ENCODE peak calls at places on chromosomes 4 and X, in four cellular contexts. One of them, this sample, is unnamed. For H3K9me3, the result is how much of the 10 kb centered on the place peaks cover.

GRCh38 chr4:153973942-153974341 is 185.1 kb upstream of the SFRP2 start:
- DNase-seq in effector memory CD4-positive, alpha-beta T cell: no peak
- DNase-seq in aorta: no peak
- DNase-seq in PC-3: no peak
- DNase-seq in this sample: no peak

GRCh38 chr4:65599335-65599734 is 71.0 kb downstream of the EPHA5 start:
- DNase-seq in effector memory CD4-positive, alpha-beta T cell: no peak
- DNase-seq in aorta: no peak
- DNase-seq in PC-3: peak
- DNase-seq in this sample: no peak

GRCh38 chrX:47804315-47804714 is 32.4 kb upstream of the ZNF81 start:
- DNase-seq in effector memory CD4-positive, alpha-beta T cell: no peak
- DNase-seq in aorta: no peak
- DNase-seq in PC-3: no peak
- DNase-seq in this sample: peak

GRCh38 chr4:150664935-150665334 is 83.0 kb downstream of the MAB21L2 start:
- DNase-seq in effector memory CD4-positive, alpha-beta T cell: no peak
- DNase-seq in aorta: no peak
- DNase-seq in PC-3: peak
- DNase-seq in this sample: no peak

GRCh38 chrX:45851434-45851991 is 650.8 kb upstream of the DIPK2B start:
- DNase-seq in effector memory CD4-positive, alpha-beta T cell: peak
- DNase-seq in aorta: peak
- DNase-seq in PC-3: peak
- DNase-seq in this sample: peak

GRCh38 chr4:124708517-124709300 is 3.8 kb downstream of the ANKRD50 start:
- DNase-seq in effector memory CD4-positive, alpha-beta T cell: no peak
- DNase-seq in aorta: peak
- DNase-seq in PC-3: no peak
- DNase-seq in this sample: peak

GRCh38 chrX:113384628-113385027 is 544.0 kb upstream of the AMOT start:
- DNase-seq in effector memory CD4-positive, alpha-beta T cell: no peak
- DNase-seq in aorta: peak
- DNase-seq in PC-3: peak
- DNase-seq in this sample: peak

GRCh38 chr4:101284546-101284945 is 62.8 kb downstream of the PPP3CA start:
- DNase-seq in effector memory CD4-positive, alpha-beta T cell: no peak
- DNase-seq in aorta: no peak
- DNase-seq in PC-3: peak
- DNase-seq in this sample: no peak

GRCh38 chr4:39936565-39937418 is 40.9 kb downstream of the PDS5A start:
- DNase-seq in effector memory CD4-positive, alpha-beta T cell: no peak
- DNase-seq in aorta: no peak
- DNase-seq in PC-3: no peak
- DNase-seq in this sample: peak

GRCh38 chr4:130359537-130359936 is 1263.6 kb downstream of the C4orf33 start:
- DNase-seq in effector memory CD4-positive, alpha-beta T cell: no peak
- DNase-seq in aorta: no peak
- DNase-seq in PC-3: peak
- DNase-seq in this sample: no peak

GRCh38 chr4:166957451-166957850 is 276.8 kb downstream of the SPOCK3 start:
- DNase-seq in effector memory CD4-positive, alpha-beta T cell: no peak
- DNase-seq in aorta: no peak
- DNase-seq in PC-3: peak
- DNase-seq in this sample: no peak

GRCh38 chr4:155419266-155419665 is 42.5 kb upstream of the MAP9 start:
- DNase-seq in effector memory CD4-positive, alpha-beta T cell: no peak
- DNase-seq in aorta: no peak
- DNase-seq in PC-3: peak
- DNase-seq in this sample: no peak

GRCh38 chrX:74797338-74797887 is 127.8 kb downstream of the NEXMIF start:
- DNase-seq in effector memory CD4-positive, alpha-beta T cell: no peak
- DNase-seq in aorta: no peak
- DNase-seq in PC-3: no peak
- DNase-seq in this sample: no peak

GRCh38 chrX:29728639-29729038 is 486.7 kb upstream of the MAGEB2 start:
- DNase-seq in effector memory CD4-positive, alpha-beta T cell: no peak
- DNase-seq in aorta: no peak
- DNase-seq in PC-3: no peak
- DNase-seq in this sample: peak

GRCh38 chrX:69034451-69034850 is 130.8 kb downstream of the PJA1 start:
- DNase-seq in effector memory CD4-positive, alpha-beta T cell: no peak
- DNase-seq in aorta: no peak
- DNase-seq in PC-3: no peak
- DNase-seq in this sample: no peak

GRCh38 chr4:176238157-176238608 is 30.8 kb downstream of the ASB5 start:
- DNase-seq in effector memory CD4-positive, alpha-beta T cell: no peak
- DNase-seq in aorta: no peak
- DNase-seq in PC-3: no peak
- DNase-seq in this sample: peak

GRCh38 chrX:68692651-68693050 is 45.2 kb downstream of the STARD8 start:
- DNase-seq in effector memory CD4-positive, alpha-beta T cell: no peak
- DNase-seq in aorta: no peak
- DNase-seq in PC-3: peak
- DNase-seq in this sample: peak

GRCh38 chr4:185209031-185209851 is at the start of gene SNX25:
- DNase-seq in effector memory CD4-positive, alpha-beta T cell: peak
- DNase-seq in aorta: peak
- DNase-seq in PC-3: peak
- DNase-seq in this sample: peak

GRCh38 chr4:56681158-56681848 is at the start of gene HOPX:
- DNase-seq in effector memory CD4-positive, alpha-beta T cell: no peak
- DNase-seq in aorta: no peak
- DNase-seq in PC-3: peak
- DNase-seq in this sample: no peak

GRCh38 chr4:30402276-30402675 is 317.9 kb upstream of the PCDH7 start:
- DNase-seq in effector memory CD4-positive, alpha-beta T cell: no peak
- DNase-seq in aorta: no peak
- DNase-seq in PC-3: no peak
- DNase-seq in this sample: no peak

GRCh38 chr4:147830987-147831386 is 99.1 kb downstream of the ARHGAP10 start:
- DNase-seq in effector memory CD4-positive, alpha-beta T cell: no peak
- DNase-seq in aorta: no peak
- DNase-seq in PC-3: peak
- DNase-seq in this sample: no peak

GRCh38 chr4:83921124-83921523 is 385.2 kb downstream of the GPAT3 start:
- DNase-seq in effector memory CD4-positive, alpha-beta T cell: no peak
- DNase-seq in aorta: no peak
- DNase-seq in PC-3: no peak
- DNase-seq in this sample: no peak

GRCh38 chrX:133188631-133189030 is 29.5 kb downstream of the TFDP3 start:
- DNase-seq in effector memory CD4-positive, alpha-beta T cell: no peak
- DNase-seq in aorta: no peak
- DNase-seq in PC-3: no peak
- DNase-seq in this sample: no peak

GRCh38 chrX:30881390-30881789 is 7.7 kb downstream of the TAB3 start:
- DNase-seq in effector memory CD4-positive, alpha-beta T cell: no peak
- DNase-seq in aorta: no peak
- DNase-seq in PC-3: no peak
- DNase-seq in this sample: no peak

GRCh38 chrX:112266136-112266535 is 183.6 kb upstream of the TRPC5 start:
- DNase-seq in effector memory CD4-positive, alpha-beta T cell: no peak
- DNase-seq in aorta: no peak
- DNase-seq in PC-3: no peak
- DNase-seq in this sample: no peak

GRCh38 chr4:85005865-85006377 is 39.4 kb upstream of the WDFY3 start:
- DNase-seq in effector memory CD4-positive, alpha-beta T cell: no peak
- DNase-seq in aorta: no peak
- DNase-seq in PC-3: peak
- DNase-seq in this sample: peak

GRCh38 chr4:4663028-4663427 is 121.2 kb upstream of the STX18 start:
- DNase-seq in effector memory CD4-positive, alpha-beta T cell: no peak
- DNase-seq in aorta: no peak
- DNase-seq in PC-3: peak
- DNase-seq in this sample: peak

GRCh38 chrX:10484683-10485247 is 135.6 kb downstream of the MID1 start:
- DNase-seq in effector memory CD4-positive, alpha-beta T cell: no peak
- DNase-seq in aorta: no peak
- DNase-seq in PC-3: peak
- DNase-seq in this sample: no peak

GRCh38 chr4:2388430-2389182 is 29.8 kb downstream of the ZFYVE28 start:
- DNase-seq in effector memory CD4-positive, alpha-beta T cell: no peak
- DNase-seq in aorta: no peak
- DNase-seq in PC-3: no peak
- DNase-seq in this sample: peak

GRCh38 chr4:14196141-14196540 is 568.6 kb upstream of the BOD1L1 start:
- DNase-seq in effector memory CD4-positive, alpha-beta T cell: no peak
- DNase-seq in aorta: peak
- DNase-seq in PC-3: peak
- DNase-seq in this sample: no peak

DNA sequence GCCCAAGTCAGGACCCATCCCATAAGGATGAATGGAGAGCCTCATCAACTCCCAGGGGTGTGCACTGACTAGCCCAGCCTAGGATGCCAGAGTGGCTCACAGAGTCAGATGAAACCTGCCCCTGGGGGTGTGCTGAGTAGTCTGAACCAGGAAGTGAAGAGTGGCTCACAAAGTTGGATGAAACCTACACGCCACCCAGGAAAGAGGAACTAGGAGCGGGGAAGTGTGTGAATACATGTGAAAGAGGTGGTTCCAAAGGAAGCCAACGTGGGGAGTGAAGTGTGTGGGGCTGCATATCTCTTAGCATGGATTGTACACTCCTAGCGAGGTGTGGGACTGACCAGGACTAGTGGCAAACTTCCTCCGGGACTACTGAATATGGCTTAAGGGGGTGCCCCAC is 902.1 kb upstream of the NDST4 start:
- DNase-seq in effector memory CD4-positive, alpha-beta T cell: no peak
- DNase-seq in aorta: no peak
- DNase-seq in PC-3: no peak
- DNase-seq in this sample: no peak
- H3K9me3 ChIP-seq in effector memory CD4-positive, alpha-beta T cell: under half
- H3K9me3 ChIP-seq in aorta: under half
- H3K9me3 ChIP-seq in PC-3: under half
- H3K9me3 ChIP-seq in this sample: under half

GRCh38 chr4:49032440-49033161 is 46.5 kb downstream of the CWH43 start:
- DNase-seq in effector memory CD4-positive, alpha-beta T cell: no peak
- DNase-seq in aorta: no peak
- DNase-seq in PC-3: peak
- DNase-seq in this sample: peak
- H3K9me3 ChIP-seq in effector memory CD4-positive, alpha-beta T cell: under half
- H3K9me3 ChIP-seq in aorta: under half
- H3K9me3 ChIP-seq in PC-3: under half
- H3K9me3 ChIP-seq in this sample: under half

GRCh38 chr4:25238052-25238451 is 4.2 kb downstream of the PI4K2B start:
- DNase-seq in effector memory CD4-positive, alpha-beta T cell: no peak
- DNase-seq in aorta: no peak
- DNase-seq in PC-3: no peak
- DNase-seq in this sample: no peak
- H3K9me3 ChIP-seq in effector memory CD4-positive, alpha-beta T cell: under half
- H3K9me3 ChIP-seq in aorta: under half
- H3K9me3 ChIP-seq in PC-3: under half
- H3K9me3 ChIP-seq in this sample: under half

GRCh38 chr4:87865288-87865687 is 32.5 kb downstream of the MEPE start:
- DNase-seq in effector memory CD4-positive, alpha-beta T cell: no peak
- DNase-seq in aorta: no peak
- DNase-seq in PC-3: no peak
- DNase-seq in this sample: no peak
- H3K9me3 ChIP-seq in effector memory CD4-positive, alpha-beta T cell: under half
- H3K9me3 ChIP-seq in aorta: under half
- H3K9me3 ChIP-seq in PC-3: under half
- H3K9me3 ChIP-seq in this sample: under half

DNA sequence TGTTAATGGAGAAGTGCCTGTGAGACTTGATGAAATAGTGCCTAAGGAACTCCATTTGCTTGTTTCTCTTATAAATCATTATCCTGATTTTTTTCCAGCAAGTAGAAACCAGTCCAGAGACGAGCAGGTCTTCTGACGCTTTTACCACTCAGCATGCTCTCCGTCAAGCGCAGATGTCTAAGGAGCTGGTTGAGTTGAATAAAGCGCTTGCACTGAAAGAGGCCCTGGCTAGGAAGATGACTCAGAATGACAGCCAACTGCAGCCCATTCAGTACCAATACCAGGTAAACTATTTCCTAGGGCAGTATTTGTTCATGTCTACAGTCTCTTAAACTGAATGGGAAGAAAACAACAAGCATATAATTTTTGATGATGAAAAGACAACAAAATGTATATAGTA is 63.6 kb downstream of the KIF4A start:
- DNase-seq in effector memory CD4-positive, alpha-beta T cell: no peak
- DNase-seq in aorta: no peak
- DNase-seq in PC-3: no peak
- DNase-seq in this sample: no peak
- H3K9me3 ChIP-seq in effector memory CD4-positive, alpha-beta T cell: under half
- H3K9me3 ChIP-seq in aorta: under half
- H3K9me3 ChIP-seq in PC-3: under half
- H3K9me3 ChIP-seq in this sample: under half

DNA sequence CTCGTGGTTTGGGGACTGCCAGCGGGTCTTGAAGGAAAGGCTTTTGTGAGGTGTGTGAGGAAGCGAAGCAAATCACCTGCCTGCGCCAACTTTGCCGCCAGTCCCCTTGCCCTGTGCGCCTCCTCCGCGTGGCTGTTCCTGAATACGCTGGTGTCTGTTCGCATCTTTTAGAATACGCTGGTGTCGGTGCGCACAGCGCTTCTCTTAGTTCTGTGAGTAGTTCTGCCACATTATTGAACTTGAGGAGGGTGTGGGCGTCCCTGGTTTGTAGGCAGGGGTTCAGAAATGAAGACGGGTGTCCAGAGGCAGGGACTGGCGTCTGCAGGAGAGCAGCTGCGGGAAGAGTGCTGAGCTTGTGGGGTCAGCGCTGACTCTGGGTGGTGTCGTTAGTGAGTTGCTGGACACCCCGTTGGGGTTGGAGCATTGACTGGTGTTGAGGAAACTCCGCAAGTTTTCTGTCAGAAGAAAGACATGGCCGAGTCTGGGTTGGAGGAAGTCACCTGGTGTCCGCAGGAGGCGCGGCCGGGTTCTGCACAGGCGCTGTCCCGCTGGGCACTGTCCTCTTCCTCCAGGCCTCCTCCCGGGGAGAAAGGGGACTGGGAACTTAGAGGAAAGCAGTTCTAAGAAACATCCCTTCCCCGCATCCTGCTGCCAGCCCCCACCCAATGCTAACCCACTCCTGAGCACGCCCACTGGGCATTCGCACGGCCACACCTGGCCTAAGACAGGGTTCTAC is 952 bp downstream of the ZNF718 start:
- DNase-seq in effector memory CD4-positive, alpha-beta T cell: no peak
- DNase-seq in aorta: peak
- DNase-seq in PC-3: peak
- DNase-seq in this sample: peak
- H3K9me3 ChIP-seq in effector memory CD4-positive, alpha-beta T cell: under half
- H3K9me3 ChIP-seq in aorta: under half
- H3K9me3 ChIP-seq in PC-3: under half
- H3K9me3 ChIP-seq in this sample: under half

GRCh38 chr4:253936-254756 is 51.1 kb downstream of the ZNF732 start:
- DNase-seq in effector memory CD4-positive, alpha-beta T cell: no peak
- DNase-seq in aorta: no peak
- DNase-seq in PC-3: no peak
- DNase-seq in this sample: no peak
- H3K9me3 ChIP-seq in effector memory CD4-positive, alpha-beta T cell: under half
- H3K9me3 ChIP-seq in aorta: under half
- H3K9me3 ChIP-seq in PC-3: under half
- H3K9me3 ChIP-seq in this sample: under half

DNA sequence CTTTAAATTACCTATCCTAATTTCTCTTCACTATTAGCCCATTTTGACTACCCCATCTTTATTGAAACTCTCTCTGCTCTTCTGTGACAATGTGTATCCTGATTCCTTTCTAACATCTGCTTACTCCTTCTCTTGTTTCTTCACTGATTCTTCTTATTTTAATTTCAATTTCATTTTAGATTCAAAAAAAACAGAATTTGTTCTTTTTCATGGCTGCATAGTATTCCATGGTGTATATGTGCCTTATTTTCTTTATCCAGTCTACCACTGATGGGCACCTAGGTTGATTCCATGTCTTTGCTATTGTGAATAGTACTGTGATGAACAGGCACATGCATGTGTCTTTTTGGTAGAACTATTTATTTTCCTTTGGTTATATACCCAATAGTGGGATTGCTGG is 120.0 kb upstream of the VAMP7 start:
- DNase-seq in effector memory CD4-positive, alpha-beta T cell: no peak
- DNase-seq in aorta: no peak
- DNase-seq in PC-3: no peak
- DNase-seq in this sample: no peak
- H3K9me3 ChIP-seq in effector memory CD4-positive, alpha-beta T cell: under half
- H3K9me3 ChIP-seq in aorta: under half
- H3K9me3 ChIP-seq in PC-3: under half
- H3K9me3 ChIP-seq in this sample: under half